ENCODE peak calls at places on chromosomes 6 and 20, in seven cellular contexts. T is omental fat pad, E is colonic mucosa, G is HCT116, O is HFF-Myc, Y is brain microvascular endothelial cell, L is coronary artery. J is an unnamed sample.

GRCh38 chr6:7156666-7157278 is 49.0 kb downstream of the RREB1 start:
- DNase-seq in T (no peak), E (no peak), G (no peak), O (peak), Y (peak), L (no peak), J (peak)

GRCh38 chr6:101666256-101666655 is 272.7 kb downstream of the GRIK2 start:
- DNase-seq in T (no peak), E (no peak), G (peak), O (no peak), Y (peak), L (no peak), J (no peak)

GRCh38 chr6:136429264-136429663 is 121.0 kb downstream of the MAP7 start:
- DNase-seq in T (no peak), E (no peak), G (no peak), O (no peak), Y (no peak), L (no peak), J (no peak)

GRCh38 chr6:136410201-136411027 is 120.8 kb upstream of the BCLAF1 start:
- DNase-seq in T (no peak), E (no peak), G (no peak), O (no peak), Y (no peak), L (no peak), J (no peak)

GRCh38 chr6:33407132-33407718 is 3.6 kb upstream of the PHF1 start:
- DNase-seq in T (no peak), E (no peak), G (no peak), O (no peak), Y (no peak), L (no peak), J (no peak)

GRCh38 chr6:161300823-161301222 is 27.0 kb upstream of the AGPAT4 start:
- DNase-seq in T (no peak), E (no peak), G (no peak), O (no peak), Y (no peak), L (no peak), J (no peak)

GRCh38 chr6:36362551-36363389 is 24.7 kb downstream of the ETV7 start:
- DNase-seq in T (no peak), E (no peak), G (no peak), O (no peak), Y (no peak), L (no peak), J (no peak)

GRCh38 chr20:48544402-48545333 is 283.1 kb downstream of the PREX1 start:
- DNase-seq in T (no peak), E (no peak), G (no peak), O (peak), Y (no peak), L (no peak), J (no peak)

GRCh38 chr6:125658759-125659431 is 90.5 kb upstream of the HEY2 start:
- DNase-seq in T (no peak), E (no peak), G (no peak), O (no peak), Y (no peak), L (no peak), J (no peak)

GRCh38 chr20:8082025-8082424 is 50.0 kb upstream of the PLCB1 start:
- DNase-seq in T (no peak), E (no peak), G (peak), O (no peak), Y (peak), L (no peak), J (no peak)

GRCh38 chr6:154502564-154502963 is 7.9 kb downstream of the CNKSR3 start:
- DNase-seq in T (no peak), E (peak), G (no peak), O (no peak), Y (no peak), L (no peak), J (no peak)

GRCh38 chr6:154498340-154498934 is 12.0 kb downstream of the CNKSR3 start:
- DNase-seq in T (no peak), E (no peak), G (no peak), O (no peak), Y (no peak), L (no peak), J (no peak)

GRCh38 chr6:154499854-154500589 is 10.5 kb downstream of the CNKSR3 start:
- DNase-seq in T (no peak), E (no peak), G (no peak), O (no peak), Y (no peak), L (no peak), J (no peak)

GRCh38 chr6:154501287-154501868 is 9.1 kb downstream of the CNKSR3 start:
- DNase-seq in T (no peak), E (no peak), G (no peak), O (no peak), Y (no peak), L (no peak), J (no peak)

DNA sequence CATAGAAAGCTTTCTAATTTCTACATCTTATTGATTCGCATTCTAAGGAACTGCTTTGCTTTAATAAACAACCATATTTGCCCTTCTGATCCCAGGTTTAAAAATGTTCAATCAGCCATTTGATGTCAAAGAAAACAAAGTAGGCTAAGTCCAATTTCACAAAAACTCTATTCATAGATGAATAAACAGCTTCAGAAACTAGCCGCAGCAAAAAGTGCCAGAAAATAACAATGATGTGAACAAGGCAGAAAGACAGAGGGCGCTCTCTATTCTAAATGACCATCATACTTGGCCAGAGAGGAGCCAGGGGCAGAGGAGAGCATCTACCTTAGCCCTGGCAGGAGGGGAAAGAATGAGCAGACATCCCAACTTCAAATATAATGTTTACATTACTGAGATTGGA is 9.7 kb downstream of the CNKSR3 start:
- DNase-seq in T (no peak), E (no peak), G (no peak), O (no peak), Y (no peak), L (no peak), J (no peak)
- TF ChIP-seq CTCF in T (no peak), E (peak), G (peak), O (peak), Y (peak), L (no peak), J (peak)

DNA sequence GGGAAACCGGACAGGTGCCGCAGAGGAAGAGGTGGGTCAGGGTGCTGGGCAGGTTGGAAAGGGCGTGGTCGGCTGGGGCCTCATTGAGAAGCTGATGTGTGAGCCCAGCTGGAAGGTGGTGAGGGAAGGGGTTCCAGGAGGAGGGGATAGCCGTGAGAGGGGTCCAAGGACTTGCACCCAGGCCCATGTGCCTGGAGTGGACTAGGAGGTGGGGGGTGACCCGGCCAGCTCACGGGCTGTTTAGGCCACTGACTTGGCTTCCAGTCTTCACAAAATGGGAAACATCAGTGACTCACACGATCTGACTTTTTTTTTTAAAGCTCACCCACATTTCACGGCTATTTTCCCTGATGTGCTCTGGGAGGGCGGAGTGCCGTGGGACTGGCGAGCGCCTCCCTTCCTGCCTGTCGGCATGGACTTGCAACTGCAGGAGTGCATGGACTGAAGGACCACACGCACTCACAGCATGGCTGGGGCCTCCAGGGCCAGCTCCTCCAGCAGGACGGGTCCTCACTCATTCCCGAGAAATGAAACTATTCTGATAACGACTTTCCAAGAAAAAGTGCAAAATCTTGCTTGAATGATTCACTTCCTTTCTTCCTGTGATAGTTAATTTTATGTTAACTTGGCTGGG is 13.5 kb upstream of the PDE10A start:
- DNase-seq in T (no peak), E (no peak), G (no peak), O (no peak), Y (peak), L (no peak), J (no peak)
- TF ChIP-seq CTCF in T (no peak), E (no peak), G (no peak), O (no peak), Y (peak), L (no peak), J (no peak)

DNA sequence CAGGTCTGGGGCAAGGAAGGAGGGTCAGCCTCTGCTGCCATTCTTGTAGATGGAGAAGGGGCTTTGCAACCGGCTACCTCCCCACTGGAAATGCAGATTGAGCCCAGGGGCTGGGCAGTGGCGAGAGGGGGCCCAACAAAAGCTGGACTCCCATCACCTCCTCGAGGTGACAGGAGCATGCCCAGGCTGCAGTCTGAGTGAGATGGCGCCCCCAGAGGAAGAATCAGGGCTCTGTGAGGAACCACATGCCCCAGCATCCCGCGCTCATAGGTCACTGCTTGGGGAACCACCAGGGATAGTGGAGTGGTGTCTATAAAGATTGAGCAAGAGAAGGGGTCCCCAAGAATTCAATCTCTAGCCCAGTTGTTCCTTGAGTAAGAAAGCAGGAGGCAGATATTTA is 31.6 kb upstream of the NEDD9 start:
- DNase-seq in T (no peak), E (no peak), G (no peak), O (no peak), Y (no peak), L (no peak), J (no peak)
- TF ChIP-seq CTCF in T (no peak), E (no peak), G (peak), O (no peak), Y (no peak), L (no peak), J (no peak)

GRCh38 chr6:16239090-16239797 is 857 bp downstream of the GMPR start:
- DNase-seq in T (peak), E (peak), G (no peak), O (no peak), Y (peak), L (peak), J (no peak)
- TF ChIP-seq CTCF in T (no peak), E (peak), G (peak), O (peak), Y (peak), L (no peak), J (no peak)

GRCh38 chr6:108115598-108116058 is 41.1 kb upstream of the OSTM1 start:
- DNase-seq in T (no peak), E (peak), G (peak), O (no peak), Y (no peak), L (no peak), J (no peak)

GRCh38 chr6:108116424-108116780 is 41.9 kb upstream of the OSTM1 start:
- DNase-seq in T (no peak), E (no peak), G (no peak), O (no peak), Y (no peak), L (no peak), J (no peak)

GRCh38 chr6:108116781-108117426 is 42.4 kb upstream of the OSTM1 start:
- DNase-seq in T (no peak), E (no peak), G (no peak), O (no peak), Y (no peak), L (no peak), J (no peak)

GRCh38 chr6:108113557-108114519 is 39.3 kb upstream of the OSTM1 start:
- DNase-seq in T (no peak), E (no peak), G (peak), O (no peak), Y (peak), L (no peak), J (no peak)

DNA sequence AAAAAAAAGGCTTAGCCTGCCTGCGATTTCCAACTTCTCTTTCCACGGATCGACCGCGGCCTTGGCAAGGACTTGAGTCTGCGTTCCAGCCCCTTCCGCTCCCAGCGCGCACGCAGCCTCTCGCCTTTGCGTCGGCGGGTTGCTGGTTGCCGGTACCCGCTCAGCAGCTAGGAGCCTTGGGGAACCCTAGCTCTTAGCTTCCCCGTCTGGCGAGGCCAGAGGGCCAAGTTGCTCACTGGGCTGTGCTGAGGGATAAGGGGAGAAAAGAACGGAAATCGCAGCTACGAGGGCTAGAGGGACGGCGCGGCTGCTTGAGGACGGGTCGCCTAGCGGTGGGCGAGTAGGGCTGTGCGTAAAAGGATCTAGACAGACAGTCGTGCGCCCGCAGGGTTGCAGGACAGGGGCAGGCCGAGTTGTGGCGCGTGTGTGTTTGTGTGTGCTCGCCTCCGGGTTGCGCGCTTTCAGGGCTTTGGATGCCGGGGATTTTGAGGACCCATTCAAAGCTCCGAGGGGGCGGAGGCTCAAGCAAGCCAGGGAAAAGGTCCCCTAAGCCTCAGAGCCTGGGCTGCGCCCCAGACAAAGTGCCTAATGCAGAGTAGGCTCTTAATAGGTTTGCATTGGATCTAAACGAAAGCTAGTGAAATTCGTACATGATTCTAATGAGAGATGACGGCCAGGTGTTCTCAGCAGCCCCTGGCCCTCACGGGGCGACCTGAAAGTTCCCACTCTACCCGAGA is 40.5 kb upstream of the OSTM1 start:
- DNase-seq in T (no peak), E (peak), G (no peak), O (no peak), Y (peak), L (no peak), J (no peak)
- TF ChIP-seq CTCF in T (no peak), E (no peak), G (no peak), O (no peak), Y (peak), L (no peak), J (no peak)

GRCh38 chr6:168368063-168368835 is 48.7 kb upstream of the DACT2 start:
- DNase-seq in T (no peak), E (no peak), G (no peak), O (no peak), Y (no peak), L (no peak), J (no peak)
- TF ChIP-seq CTCF in T (no peak), E (no peak), G (no peak), O (no peak), Y (no peak), L (no peak), J (no peak)